ENCODE peak calls at places on chromosomes 11 and 22, in ten cellular contexts. One of them, this sample, is unnamed.

GRCh38 chr11:86431258-86431657 is 56.6 kb downstream of the CCDC81 start:
- DNase-seq in RPMI8226: no peak
- DNase-seq in left cardiac atrium: no peak
- DNase-seq in caudate nucleus: no peak
- DNase-seq in GM12891: no peak
- DNase-seq in chondrocyte: no peak
- DNase-seq in amniotic epithelial cell: no peak
- DNase-seq in stimulated activated CD4-positive, alpha-beta T cell treated with anti-CD3 and anti-CD28 coated beads, Interleukin-1b, Interleukin-23, amount 100 ng/mL, for 48 hours: no peak
- DNase-seq in NB4: no peak
- DNase-seq in cardiac muscle cell: no peak
- DNase-seq in this sample: no peak

GRCh38 chr22:37260939-37261338 is 16.9 kb upstream of the RAC2 start:
- DNase-seq in RPMI8226: peak
- DNase-seq in left cardiac atrium: peak
- DNase-seq in caudate nucleus: no peak
- DNase-seq in GM12891: no peak
- DNase-seq in chondrocyte: peak
- DNase-seq in amniotic epithelial cell: peak
- DNase-seq in stimulated activated CD4-positive, alpha-beta T cell treated with anti-CD3 and anti-CD28 coated beads, Interleukin-1b, Interleukin-23, amount 100 ng/mL, for 48 hours: peak
- DNase-seq in NB4: peak
- DNase-seq in cardiac muscle cell: peak
- DNase-seq in this sample: peak

GRCh38 chr11:116109228-116109627 is 605.0 kb upstream of the CADM1 start:
- DNase-seq in RPMI8226: no peak
- DNase-seq in left cardiac atrium: peak
- DNase-seq in caudate nucleus: no peak
- DNase-seq in GM12891: no peak
- DNase-seq in chondrocyte: no peak
- DNase-seq in amniotic epithelial cell: peak
- DNase-seq in stimulated activated CD4-positive, alpha-beta T cell treated with anti-CD3 and anti-CD28 coated beads, Interleukin-1b, Interleukin-23, amount 100 ng/mL, for 48 hours: no peak
- DNase-seq in NB4: peak
- DNase-seq in cardiac muscle cell: peak
- DNase-seq in this sample: no peak

GRCh38 chr11:134181707-134182106 is 42.1 kb downstream of the NCAPD3 start:
- DNase-seq in RPMI8226: no peak
- DNase-seq in left cardiac atrium: no peak
- DNase-seq in caudate nucleus: no peak
- DNase-seq in GM12891: no peak
- DNase-seq in chondrocyte: no peak
- DNase-seq in amniotic epithelial cell: no peak
- DNase-seq in stimulated activated CD4-positive, alpha-beta T cell treated with anti-CD3 and anti-CD28 coated beads, Interleukin-1b, Interleukin-23, amount 100 ng/mL, for 48 hours: no peak
- DNase-seq in NB4: no peak
- DNase-seq in cardiac muscle cell: no peak
- DNase-seq in this sample: no peak

GRCh38 chr11:111652184-111652583 is 49.9 kb downstream of the SIK2 start:
- DNase-seq in RPMI8226: no peak
- DNase-seq in left cardiac atrium: no peak
- DNase-seq in caudate nucleus: no peak
- DNase-seq in GM12891: no peak
- DNase-seq in chondrocyte: no peak
- DNase-seq in amniotic epithelial cell: no peak
- DNase-seq in stimulated activated CD4-positive, alpha-beta T cell treated with anti-CD3 and anti-CD28 coated beads, Interleukin-1b, Interleukin-23, amount 100 ng/mL, for 48 hours: no peak
- DNase-seq in NB4: no peak
- DNase-seq in cardiac muscle cell: peak
- DNase-seq in this sample: no peak

GRCh38 chr11:36012979-36013378 is 69.1 kb downstream of the LDLRAD3 start:
- DNase-seq in RPMI8226: no peak
- DNase-seq in left cardiac atrium: no peak
- DNase-seq in caudate nucleus: no peak
- DNase-seq in GM12891: no peak
- DNase-seq in chondrocyte: no peak
- DNase-seq in amniotic epithelial cell: peak
- DNase-seq in stimulated activated CD4-positive, alpha-beta T cell treated with anti-CD3 and anti-CD28 coated beads, Interleukin-1b, Interleukin-23, amount 100 ng/mL, for 48 hours: no peak
- DNase-seq in NB4: no peak
- DNase-seq in cardiac muscle cell: peak
- DNase-seq in this sample: no peak

GRCh38 chr11:131674051-131674755 is 303.8 kb downstream of the NTM start:
- DNase-seq in RPMI8226: peak
- DNase-seq in left cardiac atrium: peak
- DNase-seq in caudate nucleus: peak
- DNase-seq in GM12891: peak
- DNase-seq in chondrocyte: no peak
- DNase-seq in amniotic epithelial cell: peak
- DNase-seq in stimulated activated CD4-positive, alpha-beta T cell treated with anti-CD3 and anti-CD28 coated beads, Interleukin-1b, Interleukin-23, amount 100 ng/mL, for 48 hours: peak
- DNase-seq in NB4: peak
- DNase-seq in cardiac muscle cell: peak
- DNase-seq in this sample: peak

GRCh38 chr11:75557649-75558494 is 4.2 kb upstream of the SERPINH1 start:
- DNase-seq in RPMI8226: no peak
- DNase-seq in left cardiac atrium: peak
- DNase-seq in caudate nucleus: no peak
- DNase-seq in GM12891: no peak
- DNase-seq in chondrocyte: no peak
- DNase-seq in amniotic epithelial cell: peak
- DNase-seq in stimulated activated CD4-positive, alpha-beta T cell treated with anti-CD3 and anti-CD28 coated beads, Interleukin-1b, Interleukin-23, amount 100 ng/mL, for 48 hours: no peak
- DNase-seq in NB4: no peak
- DNase-seq in cardiac muscle cell: peak
- DNase-seq in this sample: no peak

GRCh38 chr11:114340311-114341131 is 44.3 kb downstream of the NNMT start:
- DNase-seq in RPMI8226: peak
- DNase-seq in left cardiac atrium: peak
- DNase-seq in caudate nucleus: peak
- DNase-seq in GM12891: no peak
- DNase-seq in chondrocyte: no peak
- DNase-seq in amniotic epithelial cell: peak
- DNase-seq in stimulated activated CD4-positive, alpha-beta T cell treated with anti-CD3 and anti-CD28 coated beads, Interleukin-1b, Interleukin-23, amount 100 ng/mL, for 48 hours: peak
- DNase-seq in NB4: peak
- DNase-seq in cardiac muscle cell: peak
- DNase-seq in this sample: peak

GRCh38 chr11:57513911-57514537 is 1.5 kb downstream of the SLC43A1 start:
- DNase-seq in RPMI8226: peak
- DNase-seq in left cardiac atrium: peak
- DNase-seq in caudate nucleus: no peak
- DNase-seq in GM12891: no peak
- DNase-seq in chondrocyte: peak
- DNase-seq in amniotic epithelial cell: peak
- DNase-seq in stimulated activated CD4-positive, alpha-beta T cell treated with anti-CD3 and anti-CD28 coated beads, Interleukin-1b, Interleukin-23, amount 100 ng/mL, for 48 hours: peak
- DNase-seq in NB4: peak
- DNase-seq in cardiac muscle cell: peak
- DNase-seq in this sample: peak

GRCh38 chr22:44249376-44250147 is 63.2 kb downstream of the SHISAL1 start:
- DNase-seq in RPMI8226: no peak
- DNase-seq in left cardiac atrium: no peak
- DNase-seq in caudate nucleus: no peak
- DNase-seq in GM12891: no peak
- DNase-seq in chondrocyte: peak
- DNase-seq in amniotic epithelial cell: no peak
- DNase-seq in stimulated activated CD4-positive, alpha-beta T cell treated with anti-CD3 and anti-CD28 coated beads, Interleukin-1b, Interleukin-23, amount 100 ng/mL, for 48 hours: no peak
- DNase-seq in NB4: no peak
- DNase-seq in cardiac muscle cell: no peak
- DNase-seq in this sample: no peak

GRCh38 chr11:57597971-57598830 is 716 bp downstream of the SERPING1 start:
- DNase-seq in RPMI8226: no peak
- DNase-seq in left cardiac atrium: peak
- DNase-seq in caudate nucleus: peak
- DNase-seq in GM12891: no peak
- DNase-seq in chondrocyte: no peak
- DNase-seq in amniotic epithelial cell: peak
- DNase-seq in stimulated activated CD4-positive, alpha-beta T cell treated with anti-CD3 and anti-CD28 coated beads, Interleukin-1b, Interleukin-23, amount 100 ng/mL, for 48 hours: no peak
- DNase-seq in NB4: no peak
- DNase-seq in cardiac muscle cell: peak
- DNase-seq in this sample: peak

GRCh38 chr22:47072642-47072967 is 310.2 kb downstream of the TBC1D22A start:
- DNase-seq in RPMI8226: no peak
- DNase-seq in left cardiac atrium: no peak
- DNase-seq in caudate nucleus: no peak
- DNase-seq in GM12891: no peak
- DNase-seq in chondrocyte: no peak
- DNase-seq in amniotic epithelial cell: no peak
- DNase-seq in stimulated activated CD4-positive, alpha-beta T cell treated with anti-CD3 and anti-CD28 coated beads, Interleukin-1b, Interleukin-23, amount 100 ng/mL, for 48 hours: no peak
- DNase-seq in NB4: no peak
- DNase-seq in cardiac muscle cell: no peak
- DNase-seq in this sample: no peak

GRCh38 chr22:37050913-37051628 is 471 bp upstream of the KCTD17 start:
- DNase-seq in RPMI8226: no peak
- DNase-seq in left cardiac atrium: no peak
- DNase-seq in caudate nucleus: no peak
- DNase-seq in GM12891: no peak
- DNase-seq in chondrocyte: no peak
- DNase-seq in amniotic epithelial cell: no peak
- DNase-seq in stimulated activated CD4-positive, alpha-beta T cell treated with anti-CD3 and anti-CD28 coated beads, Interleukin-1b, Interleukin-23, amount 100 ng/mL, for 48 hours: no peak
- DNase-seq in NB4: no peak
- DNase-seq in cardiac muscle cell: no peak
- DNase-seq in this sample: no peak

GRCh38 chr11:37394236-37394870 is 796.3 kb upstream of the RAG2 start:
- DNase-seq in RPMI8226: no peak
- DNase-seq in left cardiac atrium: no peak
- DNase-seq in caudate nucleus: no peak
- DNase-seq in GM12891: no peak
- DNase-seq in chondrocyte: no peak
- DNase-seq in amniotic epithelial cell: no peak
- DNase-seq in stimulated activated CD4-positive, alpha-beta T cell treated with anti-CD3 and anti-CD28 coated beads, Interleukin-1b, Interleukin-23, amount 100 ng/mL, for 48 hours: no peak
- DNase-seq in NB4: peak
- DNase-seq in cardiac muscle cell: no peak
- DNase-seq in this sample: no peak